ENCODE peak calls at places on chromosomes 4 and X, in seven cellular contexts. B is SK-N-SH; D is choroid plexus epithelial cell; P is neuronal stem cell; E is NCI-H1092 treated with DMSO at 0.1 percent for 48 hours; N is CD4-positive, CD25-positive, alpha-beta regulatory T cell; Z is Daoy. I is an unnamed sample.

GRCh38 chr4:17654701-17655100 is 40.3 kb downstream of the MED28 start:
- DNase-seq in B (no peak), D (no peak), P (no peak), E (no peak), N (no peak), Z (no peak), I (no peak)

GRCh38 chr4:149784018-149784417 is 31.6 kb downstream of the IQCM start:
- DNase-seq in B (no peak), D (peak), P (no peak), E (no peak), N (no peak), Z (no peak), I (peak)

GRCh38 chr4:85548116-85548515 is 73.2 kb downstream of the ARHGAP24 start:
- DNase-seq in B (peak), D (peak), P (no peak), E (no peak), N (no peak), Z (no peak), I (no peak)

GRCh38 chr4:184746532-184746870 is 12.6 kb upstream of the CENPU start:
- DNase-seq in B (no peak), D (peak), P (no peak), E (no peak), N (peak), Z (no peak), I (no peak)

GRCh38 chr4:26310264-26310663 is 10.6 kb upstream of the RBPJ start:
- DNase-seq in B (no peak), D (no peak), P (no peak), E (no peak), N (no peak), Z (no peak), I (no peak)

GRCh38 chr4:17809667-17810066 is 890 bp downstream of the DCAF16 start:
- DNase-seq in B (no peak), D (no peak), P (no peak), E (no peak), N (peak), Z (no peak), I (no peak)

GRCh38 chrX:126141014-126141413 is 25.1 kb downstream of the DCAF12L2 start:
- DNase-seq in B (no peak), D (no peak), P (no peak), E (no peak), N (no peak), Z (no peak), I (no peak)

GRCh38 chr4:153023692-153024394 is 87.7 kb downstream of the FHDC1 start:
- DNase-seq in B (no peak), D (no peak), P (no peak), E (no peak), N (no peak), Z (no peak), I (no peak)

GRCh38 chrX:12971282-12972003 is 3.5 kb upstream of the TMSB4X start:
- DNase-seq in B (no peak), D (no peak), P (no peak), E (no peak), N (peak), Z (no peak), I (no peak)

GRCh38 chr4:22463179-22463578 is 52.7 kb downstream of the ADGRA3 start:
- DNase-seq in B (no peak), D (no peak), P (no peak), E (no peak), N (peak), Z (no peak), I (no peak)

GRCh38 chrX:69615779-69616519 is at the start of gene EDA:
- DNase-seq in B (peak), D (peak), P (peak), E (peak), N (peak), Z (peak), I (peak)

GRCh38 chr4:1901127-1901526 is 29.9 kb downstream of the NSD2 start:
- DNase-seq in B (no peak), D (no peak), P (no peak), E (no peak), N (no peak), Z (no peak), I (no peak)

GRCh38 chrX:37802028-37802427 is 22.2 kb downstream of the CYBB start:
- DNase-seq in B (no peak), D (peak), P (no peak), E (no peak), N (no peak), Z (no peak), I (no peak)

GRCh38 chr4:83371936-83372335 is 37.3 kb upstream of the HPSE start:
- DNase-seq in B (no peak), D (no peak), P (no peak), E (no peak), N (no peak), Z (no peak), I (no peak)

GRCh38 chr4:93788712-93789111 is 39.8 kb upstream of the ATOH1 start:
- DNase-seq in B (peak), D (peak), P (no peak), E (no peak), N (peak), Z (no peak), I (peak)

GRCh38 chr4:88846232-88846790 is 148.7 kb upstream of the NAP1L5 start:
- DNase-seq in B (no peak), D (peak), P (no peak), E (no peak), N (no peak), Z (no peak), I (peak)

GRCh38 chr4:87240341-87240740 is 19.9 kb upstream of the KLHL8 start:
- DNase-seq in B (no peak), D (no peak), P (no peak), E (peak), N (no peak), Z (no peak), I (no peak)

I was measured in A673.